ENCODE peak calls at places on chromosomes 5 and 9, in four cellular contexts. G is activated B cell treated with CpG ODN at 0.5 μM for 24 hours, Y is HepG2, B is body of pancreas. E is an unnamed sample.

GRCh38 chr9:98793031-98793430 is 3.3 kb downstream of the ANKS6 start:
- ATAC-seq in G (no peak), Y (no peak), B (no peak), E (no peak)

GRCh38 chr5:60257852-60258251 is 364.3 kb upstream of the PDE4D start:
- ATAC-seq in G (no peak), Y (peak), B (no peak), E (no peak)

GRCh38 chr5:149561848-149562247 is 10.6 kb upstream of the CSNK1A1 start:
- ATAC-seq in G (no peak), Y (no peak), B (peak), E (peak)

GRCh38 chr9:17367035-17367434 is 211.8 kb upstream of the SH3GL2 start:
- ATAC-seq in G (no peak), Y (peak), B (no peak), E (no peak)

GRCh38 chr9:6673326-6674025 is 27.9 kb upstream of the GLDC start:
- ATAC-seq in G (no peak), Y (peak), B (no peak), E (no peak)

GRCh38 chr5:43232943-43233833 is 41.2 kb downstream of the NIM1K start:
- ATAC-seq in G (no peak), Y (no peak), B (no peak), E (no peak)

GRCh38 chr5:82018462-82018861 is 46.6 kb downstream of the ATG10 start:
- ATAC-seq in G (no peak), Y (peak), B (no peak), E (no peak)

GRCh38 chr5:126777974-126778674 is 1.2 kb downstream of the LMNB1 start:
- ATAC-seq in G (peak), Y (peak), B (peak), E (peak)

GRCh38 chr5:32865475-32865874 is 154.4 kb downstream of the NPR3 start:
- ATAC-seq in G (no peak), Y (no peak), B (no peak), E (no peak)

GRCh38 chr9:122092611-122093506 is at the start of gene TTLL11:
- ATAC-seq in G (peak), Y (peak), B (peak), E (peak)

DNA sequence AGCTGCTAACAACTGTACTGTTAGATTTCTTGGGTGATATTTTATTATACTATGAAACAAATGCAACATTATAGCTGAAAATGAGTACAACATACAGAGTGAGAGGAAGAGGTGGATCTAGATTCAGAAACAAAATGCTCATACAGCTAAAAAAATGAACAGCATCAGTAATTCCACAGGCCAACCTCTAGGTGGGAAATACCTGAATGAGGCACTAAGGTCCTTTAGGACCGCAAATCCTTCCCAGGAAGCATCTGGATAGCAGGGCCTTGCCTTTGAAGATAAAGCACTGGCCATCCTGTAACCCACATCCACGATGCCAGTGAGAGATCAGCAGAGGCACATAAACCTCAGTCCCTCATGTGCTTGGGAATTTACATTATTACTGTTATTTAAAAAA is 310.8 kb downstream of the YTHDC2 start:
- ATAC-seq in G (no peak), Y (no peak), B (no peak), E (no peak)
- TF ChIP-seq CTCF in G (no peak), Y (no peak), B (no peak), E (no peak)

GRCh38 chr9:131618785-131619184 is 73.5 kb downstream of the PRRT1B start:
- ATAC-seq in G (no peak), Y (no peak), B (no peak), E (no peak)

GRCh38 chr9:131619680-131620079 is 74.4 kb downstream of the PRRT1B start:
- ATAC-seq in G (no peak), Y (no peak), B (no peak), E (no peak)

GRCh38 chr9:131617611-131618010 is 72.3 kb downstream of the PRRT1B start:
- ATAC-seq in G (no peak), Y (no peak), B (no peak), E (no peak)

GRCh38 chr9:131616983-131617604 is 71.8 kb downstream of the PRRT1B start:
- ATAC-seq in G (no peak), Y (no peak), B (no peak), E (peak)

GRCh38 chr9:131618071-131618479 is 72.8 kb downstream of the PRRT1B start:
- ATAC-seq in G (no peak), Y (peak), B (peak), E (peak)
- TF ChIP-seq CTCF in G (no peak), Y (no peak), B (no peak), E (no peak)

DNA sequence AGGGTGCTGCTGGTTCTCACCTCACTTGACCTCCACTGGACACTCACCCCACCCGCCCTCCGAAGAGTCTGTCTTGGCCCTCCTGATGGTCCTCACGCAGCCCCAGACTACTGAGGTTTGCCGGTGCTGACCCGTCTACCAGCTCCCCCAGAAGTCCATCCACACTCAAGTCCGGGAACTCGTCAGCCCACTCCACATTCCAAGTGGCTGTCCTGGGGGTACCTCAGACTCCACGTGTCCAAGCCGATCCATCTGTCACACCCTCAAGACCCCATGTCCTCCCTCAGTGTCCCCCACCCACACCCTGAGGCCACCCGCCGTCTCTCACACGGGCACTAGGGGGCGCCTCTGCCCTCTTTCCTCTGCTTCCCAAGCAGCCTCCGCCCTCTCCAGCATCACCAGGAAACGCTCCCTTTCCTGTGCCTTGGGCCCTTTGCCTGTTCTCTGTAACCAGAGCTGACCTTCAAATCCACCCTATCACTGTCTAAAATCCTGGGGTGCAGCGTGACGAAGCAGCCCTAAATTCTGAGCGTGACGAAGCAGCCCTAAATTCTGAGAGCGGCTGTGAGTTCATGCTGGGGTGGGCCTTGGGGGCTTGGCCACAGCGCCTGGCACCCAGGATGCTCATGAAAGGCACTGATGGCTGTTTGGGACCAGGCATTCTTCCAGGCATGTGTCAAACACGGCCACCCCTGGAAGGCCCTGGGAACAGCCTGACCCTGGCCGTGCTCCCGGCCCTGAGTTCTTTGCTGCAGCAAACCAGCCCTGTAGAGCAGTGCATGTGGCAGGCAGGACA is 95.7 kb downstream of the KCNT1 start:
- ATAC-seq in G (no peak), Y (peak), B (no peak), E (no peak)
- TF ChIP-seq CTCF in G (no peak), Y (peak), B (peak), E (no peak)

DNA sequence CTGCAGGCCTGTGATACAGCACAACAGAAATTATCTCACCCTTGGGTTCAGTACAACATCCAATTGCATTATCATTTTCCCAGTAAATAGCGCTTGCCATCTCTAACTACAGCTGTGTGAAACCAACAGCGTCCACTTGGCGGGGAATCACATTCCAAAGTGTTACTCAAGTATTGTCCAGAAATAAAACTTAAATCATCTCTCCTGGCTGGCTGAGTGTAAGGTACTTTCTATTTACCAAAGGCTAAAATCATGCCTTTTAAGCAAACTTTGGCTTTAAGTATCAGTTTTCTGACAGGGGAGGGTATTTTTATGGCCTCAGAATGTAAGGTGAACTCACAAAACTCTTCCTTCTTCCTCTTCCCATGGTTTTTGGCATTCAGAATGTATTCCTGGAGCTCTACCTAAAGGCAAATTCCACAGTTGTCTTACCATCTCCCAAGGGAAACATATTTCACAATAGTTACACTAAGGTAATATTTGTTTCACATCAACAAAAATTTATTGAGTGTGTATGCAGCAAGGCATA is 205.6 kb upstream of the MPDZ start:
- ATAC-seq in G (no peak), Y (no peak), B (peak), E (peak)
- TF ChIP-seq CTCF in G (no peak), Y (no peak), B (no peak), E (peak)

DNA sequence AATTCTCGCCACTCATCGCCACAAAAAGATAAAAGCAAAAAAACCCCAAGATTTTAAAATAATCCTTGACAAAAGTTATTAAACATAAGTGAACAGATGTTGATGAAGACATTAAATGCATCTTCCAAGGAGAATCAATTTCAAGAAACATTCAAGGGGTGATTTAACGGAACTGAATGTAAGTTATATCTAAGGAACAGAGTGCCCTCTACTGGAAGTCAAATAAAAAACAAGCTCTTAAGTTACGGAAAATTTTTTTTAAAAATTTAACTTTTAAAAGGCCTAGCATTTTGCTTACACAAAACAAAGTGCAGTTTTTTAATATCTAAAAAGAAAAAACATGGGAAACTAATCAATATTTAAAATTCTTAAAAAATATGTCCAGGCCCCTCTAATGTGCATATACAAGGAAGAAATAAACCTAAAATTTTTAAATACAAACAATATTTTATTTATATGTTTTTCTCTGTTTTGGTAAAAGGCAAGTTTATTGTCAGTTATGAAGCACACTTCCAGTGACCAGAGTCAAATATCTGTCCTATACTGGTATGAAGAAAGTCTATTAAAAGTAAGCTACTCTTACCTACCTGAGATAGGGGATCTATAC is 28.0 kb downstream of the TEX10 start:
- ATAC-seq in G (no peak), Y (no peak), B (no peak), E (no peak)
- TF ChIP-seq CTCF in G (peak), Y (no peak), B (peak), E (peak)